ENCODE peak calls at places on chromosome 21, in eight cellular contexts. T, F, A, E, P, S, H and X are unnamed samples.

GRCh38 chr21:34795152-34796141 is 126.7 kb downstream of the CLIC6 start:
- DNase-seq in H (no peak), E (peak; percentile 67), A (no peak), T (peak; percentile 92), F (no peak), P (no peak), S (peak; percentile 68), X (peak; percentile 91)

GRCh38 chr21:38909929-38910328 is 104.2 kb downstream of the ETS2 start:
- DNase-seq in E (no peak), T (no peak), A (no peak), F (no peak), S (no peak), P (no peak), H (no peak), X (no peak)

GRCh38 chr21:31911138-31911907 is 38.5 kb downstream of the HUNK start:
- DNase-seq in E (peak; percentile 94), S (no peak), H (no peak), T (peak; percentile 61), A (no peak), F (no peak), P (no peak), X (peak; percentile 98)

GRCh38 chr21:25688284-25689035 is 46.2 kb downstream of the ATP5PF start:
- DNase-seq in E (no peak), T (no peak), S (no peak), H (no peak), F (no peak), P (no peak), A (no peak), X (peak; percentile 20)

GRCh38 chr21:33278736-33279135 is 12.6 kb downstream of the IL10RB start:
- DNase-seq in F (no peak), E (no peak), H (no peak), A (no peak), S (no peak), T (no peak), P (no peak), X (peak; percentile 16)

GRCh38 chr21:41466024-41466820 is 40.2 kb downstream of the MX1 start:
- DNase-seq in S (no peak), H (no peak), F (no peak), A (no peak), P (no peak), E (no peak), T (peak; percentile 8), X (no peak)

GRCh38 chr21:45981641-45982255 is at the start of gene COL6A1:
- DNase-seq in A (peak; percentile 60), F (no peak), T (peak; percentile 50), H (peak; percentile 12), S (peak; percentile 71), E (peak; percentile 81), P (peak; percentile 85), X (peak; percentile 87)

GRCh38 chr21:40049031-40049958 is 182.1 kb downstream of the PCP4 start:
- DNase-seq in P (no peak), S (no peak), A (no peak), F (no peak), E (peak; percentile 47), H (no peak), T (no peak), X (no peak)

GRCh38 chr21:44379991-44380865 is 26.8 kb downstream of the TRPM2 start:
- DNase-seq in T (no peak), S (no peak), P (no peak), E (no peak), F (no peak), A (no peak), H (no peak), X (no peak)

GRCh38 chr21:41764558-41765392 is 2.1 kb downstream of the RIPK4 start:
- DNase-seq in T (peak; percentile 40), H (no peak), P (no peak), F (no peak), E (no peak), S (no peak), A (no peak), X (no peak)

GRCh38 chr21:26099610-26100219 is 70.9 kb downstream of the APP start:
- DNase-seq in T (no peak), P (no peak), A (no peak), S (peak; percentile 85), F (no peak), H (no peak), E (peak; percentile 45), X (peak; percentile 84)

GRCh38 chr21:28827422-28827821 is 165.3 kb downstream of the LTN1 start:
- DNase-seq in H (peak; percentile 85), S (no peak), A (no peak), F (no peak), T (no peak), E (no peak), P (no peak), X (peak; percentile 39)

GRCh38 chr21:41899431-41900202 is 20.5 kb upstream of the PRDM15 start:
- DNase-seq in F (no peak), H (peak; percentile 62), P (no peak), A (no peak), T (no peak), E (no peak), S (no peak), X (no peak)

GRCh38 chr21:34693192-34693810 is 24.5 kb downstream of the CLIC6 start:
- DNase-seq in T (peak; percentile 83), S (peak; percentile 86), E (peak; percentile 79), H (peak; percentile 33), P (peak; percentile 45), A (peak; percentile 23), F (no peak), X (peak; percentile 81)

GRCh38 chr21:41766883-41767605 is at the start of gene RIPK4:
- DNase-seq in A (no peak), F (peak; percentile 34), T (peak; percentile 97), S (peak; percentile 13), P (no peak), H (no peak), E (peak; percentile 61), X (peak; percentile 80)

GRCh38 chr21:40335689-40336088 is 468.5 kb downstream of the PCP4 start:
- DNase-seq in A (no peak), H (no peak), S (no peak), P (no peak), E (no peak), T (no peak), F (no peak), X (no peak)

GRCh38 chr21:32599146-32599925 is 12.8 kb downstream of the CFAP298 start:
- DNase-seq in F (no peak), E (no peak), P (no peak), H (no peak), A (no peak), S (no peak), T (no peak), X (no peak)

GRCh38 chr21:31731112-31731801 is 661 bp downstream of the SCAF4 start:
- DNase-seq in P (peak; percentile 44), E (peak; percentile 14), T (no peak), H (no peak), A (peak; percentile 48), S (no peak), F (peak; percentile 30), X (peak; percentile 74)